ENCODE peak calls at places on chromosomes 2 and 18, in ten cellular contexts. One of them, this sample, is unnamed.
A peak's percentile ranks its signal among the peaks of the same experiment; 100 is the strongest.

GRCh38 chr2:18065264-18065663 is 186.8 kb downstream of the KCNS3 start:
- DNase-seq in activated CD8-positive, alpha-beta memory T cell treated with anti-CD3 and anti-CD28 coated beads, Interleukin-2, amount 10 ng/mL, durations not matched to agents 7 days and 5 days: no peak
- DNase-seq in omental fat pad: no peak
- DNase-seq in mucosa of gallbladder: no peak
- DNase-seq in posterior cingulate gyrus: no peak
- DNase-seq in CD8-positive, alpha-beta memory T cell: no peak
- DNase-seq in activated CD4-positive, CD25-positive, alpha-beta regulatory T cell: no peak
- DNase-seq in left ventricle myocardium inferior: no peak
- DNase-seq in naive thymus-derived CD8-positive, alpha-beta T cell: no peak
- DNase-seq in foreskin fibroblast: no peak
- DNase-seq in this sample: no peak

GRCh38 chr18:40877096-40877495 is 1077.9 kb upstream of the PIK3C3 start:
- DNase-seq in naive thymus-derived CD8-positive, alpha-beta T cell: no peak
- DNase-seq in omental fat pad: no peak
- DNase-seq in posterior cingulate gyrus: no peak
- DNase-seq in mucosa of gallbladder: no peak
- DNase-seq in activated CD8-positive, alpha-beta memory T cell treated with anti-CD3 and anti-CD28 coated beads, Interleukin-2, amount 10 ng/mL, durations not matched to agents 7 days and 5 days: no peak
- DNase-seq in foreskin fibroblast: peak; percentile 85
- DNase-seq in activated CD4-positive, CD25-positive, alpha-beta regulatory T cell: no peak
- DNase-seq in CD8-positive, alpha-beta memory T cell: no peak
- DNase-seq in left ventricle myocardium inferior: no peak
- DNase-seq in this sample: no peak

GRCh38 chr2:164600763-164601162 is 20.5 kb downstream of the GRB14 start:
- DNase-seq in omental fat pad: no peak
- DNase-seq in activated CD4-positive, CD25-positive, alpha-beta regulatory T cell: no peak
- DNase-seq in posterior cingulate gyrus: no peak
- DNase-seq in mucosa of gallbladder: no peak
- DNase-seq in foreskin fibroblast: no peak
- DNase-seq in left ventricle myocardium inferior: no peak
- DNase-seq in activated CD8-positive, alpha-beta memory T cell treated with anti-CD3 and anti-CD28 coated beads, Interleukin-2, amount 10 ng/mL, durations not matched to agents 7 days and 5 days: no peak
- DNase-seq in naive thymus-derived CD8-positive, alpha-beta T cell: no peak
- DNase-seq in CD8-positive, alpha-beta memory T cell: no peak
- DNase-seq in this sample: no peak

GRCh38 chr2:66851449-66851872 is 416.5 kb downstream of the MEIS1 start:
- DNase-seq in omental fat pad: no peak
- DNase-seq in left ventricle myocardium inferior: no peak
- DNase-seq in activated CD8-positive, alpha-beta memory T cell treated with anti-CD3 and anti-CD28 coated beads, Interleukin-2, amount 10 ng/mL, durations not matched to agents 7 days and 5 days: no peak
- DNase-seq in mucosa of gallbladder: no peak
- DNase-seq in foreskin fibroblast: peak; percentile 89
- DNase-seq in activated CD4-positive, CD25-positive, alpha-beta regulatory T cell: no peak
- DNase-seq in CD8-positive, alpha-beta memory T cell: no peak
- DNase-seq in posterior cingulate gyrus: no peak
- DNase-seq in naive thymus-derived CD8-positive, alpha-beta T cell: no peak
- DNase-seq in this sample: no peak

GRCh38 chr18:33116376-33116775 is 324.1 kb downstream of the CCDC178 start:
- DNase-seq in mucosa of gallbladder: peak; percentile 72
- DNase-seq in left ventricle myocardium inferior: peak; percentile 7
- DNase-seq in activated CD4-positive, CD25-positive, alpha-beta regulatory T cell: no peak
- DNase-seq in foreskin fibroblast: no peak
- DNase-seq in activated CD8-positive, alpha-beta memory T cell treated with anti-CD3 and anti-CD28 coated beads, Interleukin-2, amount 10 ng/mL, durations not matched to agents 7 days and 5 days: no peak
- DNase-seq in omental fat pad: no peak
- DNase-seq in CD8-positive, alpha-beta memory T cell: no peak
- DNase-seq in posterior cingulate gyrus: no peak
- DNase-seq in naive thymus-derived CD8-positive, alpha-beta T cell: no peak
- DNase-seq in this sample: no peak

GRCh38 chr2:151922845-151923666 is 94.8 kb upstream of the ARL5A start:
- DNase-seq in left ventricle myocardium inferior: peak; percentile 86
- DNase-seq in activated CD4-positive, CD25-positive, alpha-beta regulatory T cell: no peak
- DNase-seq in activated CD8-positive, alpha-beta memory T cell treated with anti-CD3 and anti-CD28 coated beads, Interleukin-2, amount 10 ng/mL, durations not matched to agents 7 days and 5 days: no peak
- DNase-seq in foreskin fibroblast: no peak
- DNase-seq in omental fat pad: peak; percentile 47
- DNase-seq in CD8-positive, alpha-beta memory T cell: no peak
- DNase-seq in posterior cingulate gyrus: peak; percentile 15
- DNase-seq in mucosa of gallbladder: peak; percentile 85
- DNase-seq in naive thymus-derived CD8-positive, alpha-beta T cell: no peak
- DNase-seq in this sample: no peak

GRCh38 chr2:28231110-28231621 is 161.5 kb upstream of the FOSL2 start:
- DNase-seq in omental fat pad: no peak
- DNase-seq in naive thymus-derived CD8-positive, alpha-beta T cell: no peak
- DNase-seq in CD8-positive, alpha-beta memory T cell: no peak
- DNase-seq in activated CD8-positive, alpha-beta memory T cell treated with anti-CD3 and anti-CD28 coated beads, Interleukin-2, amount 10 ng/mL, durations not matched to agents 7 days and 5 days: no peak
- DNase-seq in activated CD4-positive, CD25-positive, alpha-beta regulatory T cell: no peak
- DNase-seq in posterior cingulate gyrus: no peak
- DNase-seq in foreskin fibroblast: peak; percentile 70
- DNase-seq in left ventricle myocardium inferior: peak; percentile 22
- DNase-seq in mucosa of gallbladder: no peak
- DNase-seq in this sample: no peak

GRCh38 chr2:219416233-219416598 is 2.0 kb upstream of the DES start:
- DNase-seq in naive thymus-derived CD8-positive, alpha-beta T cell: no peak
- DNase-seq in foreskin fibroblast: no peak
- DNase-seq in activated CD4-positive, CD25-positive, alpha-beta regulatory T cell: no peak
- DNase-seq in left ventricle myocardium inferior: no peak
- DNase-seq in CD8-positive, alpha-beta memory T cell: no peak
- DNase-seq in activated CD8-positive, alpha-beta memory T cell treated with anti-CD3 and anti-CD28 coated beads, Interleukin-2, amount 10 ng/mL, durations not matched to agents 7 days and 5 days: no peak
- DNase-seq in posterior cingulate gyrus: no peak
- DNase-seq in omental fat pad: no peak
- DNase-seq in mucosa of gallbladder: no peak
- DNase-seq in this sample: no peak

GRCh38 chr2:25977768-25978167 is 4.5 kb downstream of the KIF3C start:
- DNase-seq in CD8-positive, alpha-beta memory T cell: no peak
- DNase-seq in omental fat pad: no peak
- DNase-seq in mucosa of gallbladder: no peak
- DNase-seq in activated CD4-positive, CD25-positive, alpha-beta regulatory T cell: no peak
- DNase-seq in activated CD8-positive, alpha-beta memory T cell treated with anti-CD3 and anti-CD28 coated beads, Interleukin-2, amount 10 ng/mL, durations not matched to agents 7 days and 5 days: no peak
- DNase-seq in foreskin fibroblast: no peak
- DNase-seq in left ventricle myocardium inferior: no peak
- DNase-seq in posterior cingulate gyrus: no peak
- DNase-seq in naive thymus-derived CD8-positive, alpha-beta T cell: no peak
- DNase-seq in this sample: no peak

GRCh38 chr2:129849559-129850160 is 129.8 kb upstream of the RAB6C start:
- DNase-seq in foreskin fibroblast: peak; percentile 38
- DNase-seq in activated CD8-positive, alpha-beta memory T cell treated with anti-CD3 and anti-CD28 coated beads, Interleukin-2, amount 10 ng/mL, durations not matched to agents 7 days and 5 days: no peak
- DNase-seq in naive thymus-derived CD8-positive, alpha-beta T cell: peak; percentile 64
- DNase-seq in CD8-positive, alpha-beta memory T cell: no peak
- DNase-seq in omental fat pad: no peak
- DNase-seq in activated CD4-positive, CD25-positive, alpha-beta regulatory T cell: no peak
- DNase-seq in left ventricle myocardium inferior: no peak
- DNase-seq in mucosa of gallbladder: no peak
- DNase-seq in posterior cingulate gyrus: no peak
- DNase-seq in this sample: no peak

GRCh38 chr2:140011287-140011686 is 1231.1 kb upstream of the NXPH2 start:
- DNase-seq in omental fat pad: no peak
- DNase-seq in posterior cingulate gyrus: no peak
- DNase-seq in naive thymus-derived CD8-positive, alpha-beta T cell: no peak
- DNase-seq in left ventricle myocardium inferior: no peak
- DNase-seq in activated CD8-positive, alpha-beta memory T cell treated with anti-CD3 and anti-CD28 coated beads, Interleukin-2, amount 10 ng/mL, durations not matched to agents 7 days and 5 days: no peak
- DNase-seq in mucosa of gallbladder: no peak
- DNase-seq in activated CD4-positive, CD25-positive, alpha-beta regulatory T cell: no peak
- DNase-seq in CD8-positive, alpha-beta memory T cell: no peak
- DNase-seq in foreskin fibroblast: no peak
- DNase-seq in this sample: no peak

GRCh38 chr2:75047189-75047812 is 88.9 kb downstream of the POLE4 start:
- DNase-seq in CD8-positive, alpha-beta memory T cell: no peak
- DNase-seq in activated CD8-positive, alpha-beta memory T cell treated with anti-CD3 and anti-CD28 coated beads, Interleukin-2, amount 10 ng/mL, durations not matched to agents 7 days and 5 days: no peak
- DNase-seq in omental fat pad: no peak
- DNase-seq in naive thymus-derived CD8-positive, alpha-beta T cell: no peak
- DNase-seq in mucosa of gallbladder: no peak
- DNase-seq in activated CD4-positive, CD25-positive, alpha-beta regulatory T cell: no peak
- DNase-seq in posterior cingulate gyrus: no peak
- DNase-seq in foreskin fibroblast: peak; percentile 27
- DNase-seq in left ventricle myocardium inferior: no peak
- DNase-seq in this sample: no peak

GRCh38 chr2:102117488-102117887 is 25.1 kb upstream of the IL1R1 start:
- DNase-seq in activated CD4-positive, CD25-positive, alpha-beta regulatory T cell: no peak
- DNase-seq in CD8-positive, alpha-beta memory T cell: no peak
- DNase-seq in naive thymus-derived CD8-positive, alpha-beta T cell: no peak
- DNase-seq in foreskin fibroblast: no peak
- DNase-seq in omental fat pad: no peak
- DNase-seq in mucosa of gallbladder: no peak
- DNase-seq in left ventricle myocardium inferior: no peak
- DNase-seq in posterior cingulate gyrus: no peak
- DNase-seq in activated CD8-positive, alpha-beta memory T cell treated with anti-CD3 and anti-CD28 coated beads, Interleukin-2, amount 10 ng/mL, durations not matched to agents 7 days and 5 days: no peak
- DNase-seq in this sample: no peak

GRCh38 chr2:20186078-20186854 is 38.7 kb downstream of the SDC1 start:
- DNase-seq in left ventricle myocardium inferior: no peak
- DNase-seq in foreskin fibroblast: no peak
- DNase-seq in mucosa of gallbladder: peak; percentile 86
- DNase-seq in omental fat pad: no peak
- DNase-seq in activated CD8-positive, alpha-beta memory T cell treated with anti-CD3 and anti-CD28 coated beads, Interleukin-2, amount 10 ng/mL, durations not matched to agents 7 days and 5 days: no peak
- DNase-seq in CD8-positive, alpha-beta memory T cell: no peak
- DNase-seq in posterior cingulate gyrus: peak; percentile 14
- DNase-seq in activated CD4-positive, CD25-positive, alpha-beta regulatory T cell: no peak
- DNase-seq in naive thymus-derived CD8-positive, alpha-beta T cell: no peak
- DNase-seq in this sample: no peak

GRCh38 chr2:10054424-10054823 is 11.1 kb downstream of the KLF11 start:
- DNase-seq in CD8-positive, alpha-beta memory T cell: no peak
- DNase-seq in omental fat pad: no peak
- DNase-seq in activated CD8-positive, alpha-beta memory T cell treated with anti-CD3 and anti-CD28 coated beads, Interleukin-2, amount 10 ng/mL, durations not matched to agents 7 days and 5 days: no peak
- DNase-seq in mucosa of gallbladder: no peak
- DNase-seq in posterior cingulate gyrus: no peak
- DNase-seq in left ventricle myocardium inferior: no peak
- DNase-seq in activated CD4-positive, CD25-positive, alpha-beta regulatory T cell: no peak
- DNase-seq in naive thymus-derived CD8-positive, alpha-beta T cell: no peak
- DNase-seq in foreskin fibroblast: no peak
- DNase-seq in this sample: no peak

GRCh38 chr2:108169982-108170625 is 69.7 kb upstream of the SULT1C3 start:
- DNase-seq in omental fat pad: no peak
- DNase-seq in naive thymus-derived CD8-positive, alpha-beta T cell: no peak
- DNase-seq in posterior cingulate gyrus: no peak
- DNase-seq in left ventricle myocardium inferior: no peak
- DNase-seq in activated CD8-positive, alpha-beta memory T cell treated with anti-CD3 and anti-CD28 coated beads, Interleukin-2, amount 10 ng/mL, durations not matched to agents 7 days and 5 days: no peak
- DNase-seq in CD8-positive, alpha-beta memory T cell: no peak
- DNase-seq in activated CD4-positive, CD25-positive, alpha-beta regulatory T cell: no peak
- DNase-seq in foreskin fibroblast: no peak
- DNase-seq in mucosa of gallbladder: no peak
- DNase-seq in this sample: no peak

GRCh38 chr2:98187194-98187593 is 100.2 kb downstream of the VWA3B start:
- DNase-seq in naive thymus-derived CD8-positive, alpha-beta T cell: no peak
- DNase-seq in activated CD8-positive, alpha-beta memory T cell treated with anti-CD3 and anti-CD28 coated beads, Interleukin-2, amount 10 ng/mL, durations not matched to agents 7 days and 5 days: no peak
- DNase-seq in CD8-positive, alpha-beta memory T cell: no peak
- DNase-seq in mucosa of gallbladder: no peak
- DNase-seq in activated CD4-positive, CD25-positive, alpha-beta regulatory T cell: no peak
- DNase-seq in omental fat pad: no peak
- DNase-seq in posterior cingulate gyrus: no peak
- DNase-seq in foreskin fibroblast: no peak
- DNase-seq in left ventricle myocardium inferior: no peak
- DNase-seq in this sample: no peak

GRCh38 chr2:148020036-148020357 is 540 bp downstream of the ORC4 start:
- DNase-seq in posterior cingulate gyrus: no peak
- DNase-seq in omental fat pad: no peak
- DNase-seq in naive thymus-derived CD8-positive, alpha-beta T cell: no peak
- DNase-seq in mucosa of gallbladder: no peak
- DNase-seq in activated CD8-positive, alpha-beta memory T cell treated with anti-CD3 and anti-CD28 coated beads, Interleukin-2, amount 10 ng/mL, durations not matched to agents 7 days and 5 days: no peak
- DNase-seq in left ventricle myocardium inferior: no peak
- DNase-seq in foreskin fibroblast: no peak
- DNase-seq in CD8-positive, alpha-beta memory T cell: no peak
- DNase-seq in activated CD4-positive, CD25-positive, alpha-beta regulatory T cell: no peak
- DNase-seq in this sample: no peak

GRCh38 chr2:62641410-62641843 is 64.1 kb upstream of the EHBP1 start:
- DNase-seq in naive thymus-derived CD8-positive, alpha-beta T cell: no peak
- DNase-seq in posterior cingulate gyrus: no peak
- DNase-seq in left ventricle myocardium inferior: no peak
- DNase-seq in CD8-positive, alpha-beta memory T cell: no peak
- DNase-seq in foreskin fibroblast: no peak
- DNase-seq in activated CD8-positive, alpha-beta memory T cell treated with anti-CD3 and anti-CD28 coated beads, Interleukin-2, amount 10 ng/mL, durations not matched to agents 7 days and 5 days: no peak
- DNase-seq in mucosa of gallbladder: no peak
- DNase-seq in omental fat pad: no peak
- DNase-seq in activated CD4-positive, CD25-positive, alpha-beta regulatory T cell: no peak
- DNase-seq in this sample: no peak

GRCh38 chr2:212135739-212136138 is 402.9 kb downstream of the ERBB4 start:
- DNase-seq in CD8-positive, alpha-beta memory T cell: no peak
- DNase-seq in activated CD8-positive, alpha-beta memory T cell treated with anti-CD3 and anti-CD28 coated beads, Interleukin-2, amount 10 ng/mL, durations not matched to agents 7 days and 5 days: no peak
- DNase-seq in omental fat pad: no peak
- DNase-seq in mucosa of gallbladder: no peak
- DNase-seq in foreskin fibroblast: peak; percentile 7
- DNase-seq in posterior cingulate gyrus: no peak
- DNase-seq in naive thymus-derived CD8-positive, alpha-beta T cell: no peak
- DNase-seq in activated CD4-positive, CD25-positive, alpha-beta regulatory T cell: no peak
- DNase-seq in left ventricle myocardium inferior: no peak
- DNase-seq in this sample: no peak

GRCh38 chr18:61833387-61833786 is 59.4 kb downstream of the RNF152 start:
- DNase-seq in omental fat pad: no peak
- DNase-seq in CD8-positive, alpha-beta memory T cell: no peak
- DNase-seq in mucosa of gallbladder: no peak
- DNase-seq in left ventricle myocardium inferior: no peak
- DNase-seq in activated CD4-positive, CD25-positive, alpha-beta regulatory T cell: no peak
- DNase-seq in posterior cingulate gyrus: no peak
- DNase-seq in naive thymus-derived CD8-positive, alpha-beta T cell: no peak
- DNase-seq in activated CD8-positive, alpha-beta memory T cell treated with anti-CD3 and anti-CD28 coated beads, Interleukin-2, amount 10 ng/mL, durations not matched to agents 7 days and 5 days: no peak
- DNase-seq in foreskin fibroblast: peak; percentile 84
- DNase-seq in this sample: no peak

GRCh38 chr2:144643537-144644336 is 123.8 kb upstream of the ZEB2 start:
- DNase-seq in left ventricle myocardium inferior: no peak
- DNase-seq in omental fat pad: no peak
- DNase-seq in CD8-positive, alpha-beta memory T cell: no peak
- DNase-seq in posterior cingulate gyrus: no peak
- DNase-seq in mucosa of gallbladder: no peak
- DNase-seq in naive thymus-derived CD8-positive, alpha-beta T cell: no peak
- DNase-seq in activated CD8-positive, alpha-beta memory T cell treated with anti-CD3 and anti-CD28 coated beads, Interleukin-2, amount 10 ng/mL, durations not matched to agents 7 days and 5 days: no peak
- DNase-seq in activated CD4-positive, CD25-positive, alpha-beta regulatory T cell: no peak
- DNase-seq in foreskin fibroblast: no peak
- DNase-seq in this sample: no peak

GRCh38 chr2:16416651-16417050 is 249.0 kb downstream of the CYRIA start:
- DNase-seq in foreskin fibroblast: no peak
- DNase-seq in activated CD8-positive, alpha-beta memory T cell treated with anti-CD3 and anti-CD28 coated beads, Interleukin-2, amount 10 ng/mL, durations not matched to agents 7 days and 5 days: no peak
- DNase-seq in CD8-positive, alpha-beta memory T cell: no peak
- DNase-seq in mucosa of gallbladder: no peak
- DNase-seq in activated CD4-positive, CD25-positive, alpha-beta regulatory T cell: no peak
- DNase-seq in left ventricle myocardium inferior: no peak
- DNase-seq in omental fat pad: no peak
- DNase-seq in naive thymus-derived CD8-positive, alpha-beta T cell: no peak
- DNase-seq in posterior cingulate gyrus: no peak
- DNase-seq in this sample: no peak

GRCh38 chr18:12939161-12939560 is 8.7 kb upstream of the SEH1L start:
- DNase-seq in activated CD8-positive, alpha-beta memory T cell treated with anti-CD3 and anti-CD28 coated beads, Interleukin-2, amount 10 ng/mL, durations not matched to agents 7 days and 5 days: no peak
- DNase-seq in mucosa of gallbladder: no peak
- DNase-seq in CD8-positive, alpha-beta memory T cell: no peak
- DNase-seq in foreskin fibroblast: no peak
- DNase-seq in left ventricle myocardium inferior: no peak
- DNase-seq in activated CD4-positive, CD25-positive, alpha-beta regulatory T cell: no peak
- DNase-seq in naive thymus-derived CD8-positive, alpha-beta T cell: no peak
- DNase-seq in omental fat pad: no peak
- DNase-seq in posterior cingulate gyrus: no peak
- DNase-seq in this sample: no peak